ENCODE peak calls at places on chromosomes 5 and 9, in six cellular contexts. W is left ventricle myocardium inferior, B is foreskin fibroblast, J is fibroblast of the aortic adventitia, F is AG09309, P is AG09319. K is an unnamed sample.

GRCh38 chr9:91954841-91955471 is 4.9 kb upstream of the ROR2 start:
- DNase-seq in F (no peak), P (no peak), W (no peak), B (peak; percentile 46), J (peak; percentile 73), K (no peak)

GRCh38 chr5:180643191-180643851 is 6.1 kb downstream of the FLT4 start:
- DNase-seq in B (no peak), J (no peak), W (peak; percentile 7), P (no peak), F (no peak), K (no peak)

GRCh38 chr9:22158275-22158674 is 149.2 kb upstream of the CDKN2B start:
- DNase-seq in W (no peak), F (no peak), J (no peak), P (no peak), B (no peak), K (no peak)

GRCh38 chr5:1514027-1514818 is 9.5 kb downstream of the LPCAT1 start:
- DNase-seq in W (peak; percentile 7), B (no peak), J (no peak), P (no peak), F (no peak), K (peak; percentile 38)

GRCh38 chr5:69288069-69288468 is 44.5 kb downstream of the CCDC125 start:
- DNase-seq in J (no peak), W (no peak), P (no peak), B (no peak), F (no peak), K (no peak)

GRCh38 chr9:128055222-128056040 is 11.7 kb downstream of the NAIF1 start:
- DNase-seq in J (peak; percentile 40), W (peak; percentile 27), B (peak; percentile 48), P (no peak), F (no peak), K (no peak)

GRCh38 chr9:132597073-132597775 is 14.8 kb downstream of the BARHL1 start:
- DNase-seq in F (no peak), J (no peak), W (peak; percentile 82), P (no peak), B (no peak), K (no peak)

GRCh38 chr5:165627548-165628170 is 2122.2 kb downstream of the MAT2B start:
- DNase-seq in P (no peak), B (no peak), F (no peak), W (no peak), J (no peak), K (no peak)

GRCh38 chr9:15642369-15642962 is 89.6 kb downstream of the CCDC171 start:
- DNase-seq in W (no peak), F (peak; percentile 7), P (peak; percentile 8), B (no peak), J (peak; percentile 66), K (no peak)

GRCh38 chr5:176947847-176948246 is 48.7 kb upstream of the HK3 start:
- DNase-seq in W (no peak), B (no peak), J (no peak), P (no peak), F (no peak), K (no peak)

GRCh38 chr9:73230257-73230656 is 78.6 kb downstream of the ANXA1 start:
- DNase-seq in J (peak; percentile 29), P (no peak), W (no peak), B (no peak), F (no peak), K (no peak)

GRCh38 chr5:9170026-9170425 is 375.8 kb downstream of the SEMA5A start:
- DNase-seq in F (no peak), P (no peak), W (no peak), B (no peak), J (no peak), K (no peak)

GRCh38 chr5:118553662-118554061 is 434.7 kb downstream of the DTWD2 start:
- DNase-seq in F (peak; percentile 99), B (peak; percentile 93), W (peak; percentile 54), P (peak; percentile 98), J (peak; percentile 79), K (no peak)

GRCh38 chr5:112975721-112976431 is 722 bp upstream of the DCP2 start:
- DNase-seq in J (no peak), F (no peak), P (no peak), B (no peak), W (no peak), K (no peak)

GRCh38 chr5:1406681-1407640 is 38.3 kb downstream of the SLC6A3 start:
- DNase-seq in B (no peak), J (no peak), P (no peak), F (no peak), W (peak; percentile 9), K (no peak)

GRCh38 chr5:132746592-132747063 is 598 bp upstream of the CCNI2 start:
- DNase-seq in B (no peak), F (no peak), P (no peak), W (no peak), J (no peak), K (no peak)

GRCh38 chr5:132749506-132749905 is 2.3 kb downstream of the CCNI2 start:
- DNase-seq in F (no peak), P (no peak), B (no peak), J (no peak), W (no peak), K (no peak)

GRCh38 chr5:132747693-132748440 is 641 bp downstream of the CCNI2 start:
- DNase-seq in F (no peak), W (no peak), P (no peak), J (no peak), B (no peak), K (no peak)

GRCh38 chr5:132748522-132749000 is 1.3 kb downstream of the CCNI2 start:
- DNase-seq in W (no peak), B (no peak), P (no peak), J (no peak), F (no peak), K (no peak)

DNA sequence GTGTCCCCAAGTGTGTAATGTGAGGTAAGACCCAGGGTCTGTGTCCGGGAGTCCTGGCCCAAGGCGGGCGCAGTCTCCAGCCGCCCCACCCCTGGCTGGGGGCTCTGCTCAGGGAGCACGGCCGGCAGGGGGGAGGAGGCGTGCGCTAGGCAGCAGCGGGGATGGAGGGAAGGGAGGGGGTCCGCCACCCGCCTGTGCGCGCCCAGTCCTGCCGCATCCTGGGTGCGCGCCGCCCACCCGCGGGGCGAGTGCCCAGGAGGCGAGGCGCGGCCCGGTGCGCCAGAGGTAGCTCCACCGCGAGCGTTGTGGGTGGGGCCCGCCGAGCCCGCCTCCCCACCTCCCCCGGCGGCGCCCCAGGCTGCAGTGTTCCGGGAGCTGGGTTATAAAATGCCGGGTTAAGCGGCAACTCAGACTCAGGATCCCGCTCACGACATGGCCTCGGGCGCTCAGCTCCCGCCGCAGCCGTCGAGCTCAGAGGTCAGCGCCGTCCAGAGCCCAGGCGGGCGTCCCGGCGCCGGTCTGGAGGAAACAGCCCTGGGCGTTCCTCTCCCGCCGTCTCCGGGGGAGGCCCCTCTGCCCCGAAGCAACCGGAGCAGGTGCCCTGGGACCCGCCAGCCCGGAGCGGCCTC is at the start of gene CCNI2:
- DNase-seq in B (no peak), F (no peak), J (no peak), W (no peak), P (no peak), K (peak; percentile 59)
- TF ChIP-seq CTCF in B (no peak), F (no peak), J (no peak), W (peak; percentile 24), P (peak; percentile 12), K (no peak)

DNA sequence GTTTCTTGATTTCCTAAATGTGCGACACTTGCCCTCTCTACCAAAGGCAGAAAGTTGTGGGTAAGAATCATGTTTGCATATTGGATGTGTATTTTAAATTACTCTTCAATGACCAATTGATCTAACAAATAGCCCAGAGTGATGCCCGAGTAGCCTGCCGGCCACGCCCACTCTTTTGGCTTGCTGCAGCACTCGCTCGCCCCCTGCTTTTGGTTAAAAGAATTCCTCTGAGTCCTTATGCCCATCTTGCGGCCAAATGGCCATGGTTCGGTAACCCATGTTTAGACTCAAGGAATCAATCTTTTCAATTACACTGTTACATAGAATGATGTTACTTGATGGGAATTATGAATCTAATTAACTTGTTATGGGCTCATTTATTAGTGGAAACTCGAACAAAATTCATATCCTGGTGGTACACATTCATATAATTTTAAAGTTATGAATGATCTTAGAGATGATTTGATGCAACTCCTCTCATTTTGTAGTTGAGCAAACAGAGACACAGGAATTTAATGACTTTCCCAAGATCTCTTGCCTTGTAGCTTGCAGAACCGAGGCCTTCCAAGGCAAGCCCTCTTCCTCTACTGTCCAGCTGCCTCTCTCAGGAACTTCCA is 36.5 kb downstream of the PPIC start:
- DNase-seq in P (no peak), W (no peak), B (peak; percentile 25), F (no peak), J (peak; percentile 48), K (no peak)
- TF ChIP-seq CTCF in P (peak; percentile 30), W (peak; percentile 41), B (peak; percentile 29), F (no peak), J (peak; percentile 43), K (no peak)

GRCh38 chr5:173641171-173641570 is 24.7 kb upstream of the BOD1 start:
- DNase-seq in F (no peak), P (no peak), B (no peak), W (no peak), J (no peak), K (no peak)

GRCh38 chr5:173638631-173639030 is 22.2 kb upstream of the BOD1 start:
- DNase-seq in F (no peak), B (no peak), J (no peak), P (no peak), W (no peak), K (no peak)

GRCh38 chr5:173642191-173642816 is 25.9 kb upstream of the BOD1 start:
- DNase-seq in J (no peak), B (no peak), P (no peak), W (no peak), F (no peak), K (no peak)

GRCh38 chr5:173638126-173638525 is 21.7 kb upstream of the BOD1 start:
- DNase-seq in B (no peak), F (no peak), J (no peak), W (no peak), P (no peak), K (no peak)

DNA sequence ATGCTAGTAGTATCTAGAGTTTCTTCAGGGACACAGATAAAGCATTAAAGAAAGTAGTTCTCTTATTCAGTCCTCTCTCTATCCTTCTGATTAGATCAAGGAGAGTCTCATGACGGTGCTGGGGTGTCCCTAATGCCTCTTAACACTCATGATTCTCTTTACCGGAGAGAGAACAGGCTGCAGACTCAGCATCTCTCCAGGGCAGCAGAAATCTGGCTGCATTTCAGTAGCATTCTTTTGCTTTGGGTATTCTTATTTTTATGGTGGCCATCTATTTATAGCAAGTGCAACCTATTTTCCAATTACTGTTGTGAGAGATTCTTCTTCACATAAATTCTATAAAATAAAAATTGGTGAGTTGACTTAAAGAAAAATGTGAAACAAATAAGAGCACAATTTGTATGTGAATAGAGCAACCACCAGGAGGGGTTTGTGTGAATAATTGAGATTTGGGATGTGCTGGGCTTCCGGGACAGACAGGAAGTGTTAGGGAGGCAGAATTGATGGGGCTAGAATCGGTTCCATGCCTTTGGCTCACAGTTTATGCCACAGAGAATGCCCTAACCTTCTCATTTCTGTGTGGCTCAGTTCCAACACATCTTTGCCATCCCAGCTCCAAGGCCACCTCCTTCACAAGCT is 23.8 kb upstream of the BOD1 start:
- DNase-seq in J (no peak), F (no peak), W (no peak), B (no peak), P (no peak), K (no peak)
- TF ChIP-seq CTCF in J (no peak), F (no peak), W (peak; percentile 18), B (peak; percentile 2), P (no peak), K (no peak)

DNA sequence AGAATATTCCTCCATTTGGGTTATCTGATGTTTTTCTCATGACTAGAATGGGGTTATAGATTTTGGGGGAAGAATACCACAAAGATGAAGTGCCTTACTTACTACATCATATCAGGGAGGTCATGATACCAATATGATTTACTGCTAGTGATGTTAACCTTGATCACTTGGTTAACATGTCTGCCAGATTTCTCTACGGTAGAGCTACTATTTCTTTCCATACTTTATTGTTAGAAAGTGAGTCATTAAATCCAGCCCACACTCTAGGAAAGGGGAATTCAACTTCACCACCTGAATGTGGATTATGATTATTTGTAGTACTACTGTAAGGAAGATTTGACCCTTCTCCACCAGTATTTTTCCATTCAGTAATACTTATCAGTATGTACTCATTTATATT is 64.7 kb downstream of the UBE2R2 start:
- DNase-seq in B (no peak), P (peak; percentile 4), W (no peak), F (no peak), J (peak; percentile 35), K (no peak)
- TF ChIP-seq CTCF in B (no peak), P (no peak), W (no peak), F (no peak), J (no peak), K (no peak)

K was measured in mesothelial cell of epicardium.